ENCODE peak calls at places on chromosomes 2 and 18, in four cellular contexts. U is fibroblast of lung, Y is hepatocyte, S is transverse colon. R is an unnamed sample.

GRCh38 chr2:115568643-115569042 is 1126.2 kb downstream of the DPP10 start:
- DNase-seq in U (no peak), Y (no peak), S (no peak), R (no peak)

GRCh38 chr2:29015701-29016470 is 34.8 kb downstream of the TOGARAM2 start:
- DNase-seq in U (no peak), Y (no peak), S (no peak), R (peak; percentile 51)

GRCh38 chr2:40243581-40243980 is 208.3 kb downstream of the SLC8A1 start:
- DNase-seq in U (peak; percentile 61), Y (no peak), S (no peak), R (no peak)

GRCh38 chr2:182448371-182448770 is 21.5 kb upstream of the PDE1A start:
- DNase-seq in U (no peak), Y (no peak), S (no peak), R (no peak)

GRCh38 chr2:119352357-119352756 is 14.3 kb downstream of the C2orf76 start:
- DNase-seq in U (no peak), Y (no peak), S (no peak), R (no peak)

GRCh38 chr2:211144078-211144477 is 587.7 kb downstream of the CPS1 start:
- DNase-seq in U (peak; percentile 51), Y (no peak), S (no peak), R (no peak)

GRCh38 chr2:201403904-201404303 is 46.8 kb upstream of the FLACC1 start:
- DNase-seq in U (peak; percentile 59), Y (no peak), S (no peak), R (no peak)

GRCh38 chr2:237471457-237472186 is 15.4 kb upstream of the MLPH start:
- DNase-seq in U (peak; percentile 66), Y (peak; percentile 68), S (peak; percentile 58), R (peak; percentile 68)

GRCh38 chr2:11790228-11790627 is 43.8 kb downstream of the LPIN1 start:
- DNase-seq in U (no peak), Y (no peak), S (no peak), R (no peak)

GRCh38 chr2:232416521-232417470 is 10.2 kb downstream of the ALPG start:
- DNase-seq in U (no peak), Y (no peak), S (no peak), R (no peak)

GRCh38 chr2:232322560-232323327 is 55.8 kb upstream of the ALPP start:
- DNase-seq in U (no peak), Y (no peak), S (peak; percentile 5), R (no peak)

GRCh38 chr18:58823385-58823784 is 41.3 kb upstream of the ZNF532 start:
- DNase-seq in U (no peak), Y (no peak), S (no peak), R (no peak)

GRCh38 chr18:11518788-11519685 is 90.4 kb upstream of the SLC35G4 start:
- DNase-seq in U (peak; percentile 65), Y (peak; percentile 73), S (peak; percentile 11), R (peak; percentile 74)

GRCh38 chr2:219496781-219497494 is 1.8 kb upstream of the GMPPA start:
- DNase-seq in U (peak; percentile 24), Y (no peak), S (peak; percentile 38), R (no peak)

GRCh38 chr2:2735041-2735440 is 404.0 kb upstream of the MYT1L start:
- DNase-seq in U (no peak), Y (no peak), S (no peak), R (no peak)

GRCh38 chr18:47075098-47075883 is 39.9 kb upstream of the ELOA2 start:
- DNase-seq in U (no peak), Y (peak; percentile 28), S (peak; percentile 9), R (no peak)

GRCh38 chr18:40917096-40917495 is 1037.9 kb upstream of the PIK3C3 start:
- DNase-seq in U (peak; percentile 29), Y (no peak), S (no peak), R (no peak)

GRCh38 chr2:240205348-240205747 is 64.9 kb upstream of the OTOS start:
- DNase-seq in U (peak; percentile 51), Y (no peak), S (no peak), R (no peak)

DNA sequence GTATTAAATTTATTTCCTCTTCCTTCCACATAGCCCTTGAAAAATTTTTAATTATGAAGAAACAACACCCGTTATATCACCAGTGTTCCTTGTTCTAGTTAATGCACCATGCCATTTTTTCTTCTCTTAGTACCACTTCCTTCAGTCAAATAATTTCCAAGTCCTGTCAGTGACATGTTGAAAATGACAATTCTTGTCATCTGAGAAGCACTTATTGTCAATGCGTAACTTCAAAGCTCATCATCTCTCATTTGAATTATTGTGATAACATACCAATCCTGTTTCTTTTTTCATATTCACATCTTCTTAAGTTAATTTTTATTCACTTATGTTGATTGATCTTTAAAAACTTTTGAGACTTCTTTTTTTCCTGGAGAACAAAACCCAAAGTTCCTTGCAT is 320.4 kb downstream of the ASXL3 start:
- DNase-seq in U (no peak), Y (no peak), S (no peak), R (no peak)
- H3K9me3 ChIP-seq in U (no peaks in the 10 kb centered on the region), Y (peaks cover 2% of the 10 kb centered on the region), S (peaks cover 9% of the 10 kb centered on the region), R (no peaks in the 10 kb centered on the region)

DNA sequence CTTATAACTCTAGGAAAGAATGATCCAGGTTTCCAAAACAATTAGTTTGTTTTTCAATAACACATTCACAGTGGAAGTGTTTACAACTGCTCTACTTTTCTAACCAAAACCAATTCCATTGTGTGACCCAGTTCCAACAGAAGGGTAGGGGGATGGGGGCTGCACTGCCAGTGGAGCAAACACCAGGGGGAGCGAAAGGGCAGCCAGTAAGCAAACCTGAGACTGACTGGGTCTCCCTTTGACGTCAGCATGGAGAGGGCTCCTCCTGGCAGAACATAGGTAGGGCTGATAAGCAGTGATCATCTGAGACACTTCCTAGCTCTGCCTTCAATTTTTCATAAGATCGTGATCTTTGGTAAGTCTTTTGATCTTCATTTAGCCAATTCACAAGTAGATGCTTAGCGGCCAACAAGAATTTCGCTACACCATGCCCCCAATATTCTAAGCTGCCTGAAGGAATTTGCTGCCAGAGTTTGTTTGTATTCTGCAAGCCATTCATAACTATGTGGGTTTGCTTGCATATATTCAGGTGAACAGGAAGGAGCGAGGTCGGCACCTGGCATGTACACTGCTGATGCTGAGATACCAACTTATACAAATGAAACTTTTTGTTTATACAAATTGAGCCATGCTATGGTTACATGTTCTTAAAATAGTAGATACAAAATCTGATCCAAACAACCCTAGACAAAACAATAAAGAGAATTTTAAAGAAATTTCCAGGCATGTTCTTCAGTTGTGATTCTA is 45.9 kb downstream of the ST6GAL2 start:
- DNase-seq in U (no peak), Y (peak; percentile 58), S (no peak), R (no peak)
- TF ChIP-seq CTCF in U (no peak), Y (peak; percentile 37), S (no peak), R (no peak)

GRCh38 chr2:25281581-25281980 is 60.1 kb downstream of the DNMT3A start:
- DNase-seq in U (no peak), Y (no peak), S (no peak), R (peak; percentile 51)

GRCh38 chr2:25286025-25286400 is 55.7 kb downstream of the DNMT3A start:
- DNase-seq in U (no peak), Y (no peak), S (peak; percentile 44), R (no peak)

GRCh38 chr2:25283921-25284320 is 57.8 kb downstream of the DNMT3A start:
- DNase-seq in U (no peak), Y (no peak), S (no peak), R (no peak)

GRCh38 chr2:25286723-25287483 is 54.8 kb downstream of the DNMT3A start:
- DNase-seq in U (no peak), Y (no peak), S (no peak), R (no peak)

GRCh38 chr2:25285265-25286024 is 56.3 kb downstream of the DNMT3A start:
- DNase-seq in U (no peak), Y (no peak), S (no peak), R (no peak)
- H3K4me3 ChIP-seq in U (no peak overlapping the region), Y (no peak overlapping the region), S (no peak overlapping the region), R (no peak overlapping the region)

DNA sequence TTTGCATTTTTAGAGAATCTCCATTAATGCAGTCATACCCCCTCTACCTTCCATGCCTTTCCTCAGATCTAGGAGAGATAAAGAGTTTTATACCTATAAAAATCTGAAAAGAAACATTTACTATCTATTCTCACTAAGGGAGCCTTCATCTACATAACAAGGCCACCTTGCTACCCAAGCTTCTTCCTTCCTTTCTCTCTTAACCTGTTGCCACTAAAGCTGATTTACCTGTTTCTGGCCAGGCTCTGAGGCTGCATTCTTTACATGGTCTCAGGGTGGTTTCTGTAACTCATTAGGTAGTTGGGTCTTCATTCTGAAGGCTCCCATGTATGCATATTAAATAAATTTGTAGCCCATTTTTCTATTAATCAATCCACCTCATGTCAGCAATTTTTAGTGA is 391.6 kb downstream of the DLGAP1 start:
- DNase-seq in U (no peak), Y (no peak), S (no peak), R (no peak)
- H3K9me3 ChIP-seq in U (no peaks in the 10 kb centered on the region), Y (peaks cover 9% of the 10 kb centered on the region), S (peaks cover 8% of the 10 kb centered on the region), R (no peaks in the 10 kb centered on the region)

R was measured in testis.